ENCODE peak calls at places on chromosome 22, in nine cellular contexts. P, A, L, R, W, I, M, D and X are unnamed samples.

GRCh38 chr22:35384567-35384966 is 3.7 kb downstream of the HMOX1 start:
- DNase-seq in P (no peak), A (no peak), L (no peak), R (no peak), W (peak), I (no peak), M (no peak), D (no peak), X (no peak)

GRCh38 chr22:22408731-22409696 is 99.5 kb downstream of the ZNF280B start:
- DNase-seq in P (peak), A (peak), L (no peak), R (no peak), W (no peak), I (no peak), M (peak), D (peak), X (no peak)

GRCh38 chr22:36110306-36110791 is 50.2 kb downstream of the APOL3 start:
- DNase-seq in P (no peak), A (no peak), L (no peak), R (no peak), W (no peak), I (no peak), M (no peak), D (no peak), X (no peak)

GRCh38 chr22:25419247-25420113 is 145.0 kb upstream of the GRK3 start:
- DNase-seq in P (peak), A (no peak), L (peak), R (no peak), W (no peak), I (no peak), M (no peak), D (no peak), X (no peak)

GRCh38 chr22:33666661-33667619 is 253.3 kb downstream of the LARGE1 start:
- DNase-seq in P (no peak), A (no peak), L (peak), R (no peak), W (no peak), I (no peak), M (no peak), D (no peak), X (no peak)

GRCh38 chr22:36617694-36618522 is 85.6 kb downstream of the CACNG2 start:
- DNase-seq in P (no peak), A (no peak), L (no peak), R (no peak), W (no peak), I (no peak), M (no peak), D (no peak), X (no peak)

GRCh38 chr22:36305813-36306212 is 52.9 kb downstream of the APOL1 start:
- DNase-seq in P (no peak), A (no peak), L (no peak), R (no peak), W (no peak), I (no peak), M (no peak), D (no peak), X (no peak)

GRCh38 chr22:43563571-43563970 is 151.8 kb downstream of the MPPED1 start:
- DNase-seq in P (no peak), A (no peak), L (no peak), R (no peak), W (no peak), I (no peak), M (no peak), D (no peak), X (no peak)

GRCh38 chr22:45917146-45917545 is 59.8 kb downstream of the WNT7B start:
- DNase-seq in P (no peak), A (no peak), L (no peak), R (no peak), W (no peak), I (no peak), M (no peak), D (no peak), X (no peak)

GRCh38 chr22:45878051-45878764 is 98.8 kb downstream of the WNT7B start:
- DNase-seq in P (no peak), A (peak), L (no peak), R (peak), W (peak), I (peak), M (no peak), D (no peak), X (peak)

GRCh38 chr22:27983361-27983791 is 64.3 kb upstream of the PITPNB start:
- DNase-seq in P (no peak), A (peak), L (no peak), R (no peak), W (peak), I (no peak), M (no peak), D (no peak), X (peak)

GRCh38 chr22:23072911-23073491 is 2.7 kb downstream of the GNAZ start:
- DNase-seq in P (peak), A (peak), L (no peak), R (no peak), W (peak), I (peak), M (no peak), D (peak), X (peak)

GRCh38 chr22:23168381-23169031 is 11.8 kb upstream of the BCR start:
- DNase-seq in P (no peak), A (no peak), L (no peak), R (no peak), W (peak), I (no peak), M (no peak), D (no peak), X (peak)

GRCh38 chr22:41525450-41526225 is 18.6 kb downstream of the POLR3H start:
- DNase-seq in P (no peak), A (no peak), L (no peak), R (no peak), W (peak), I (no peak), M (no peak), D (peak), X (no peak)

GRCh38 chr22:19419086-19419463 is 12.5 kb downstream of the HIRA start:
- DNase-seq in P (no peak), A (no peak), L (no peak), R (no peak), W (no peak), I (no peak), M (no peak), D (no peak), X (peak)

GRCh38 chr22:20456064-20456721 is 18.6 kb upstream of the SCARF2 start:
- DNase-seq in P (peak), A (peak), L (peak), R (no peak), W (peak), I (peak), M (peak), D (peak), X (peak)

GRCh38 chr22:36397081-36397766 is 9.5 kb upstream of the MYH9 start:
- DNase-seq in P (peak), A (no peak), L (no peak), R (no peak), W (peak), I (no peak), M (peak), D (peak), X (no peak)

GRCh38 chr22:47012589-47013365 is 250.3 kb downstream of the TBC1D22A start:
- DNase-seq in P (no peak), A (peak), L (no peak), R (no peak), W (peak), I (no peak), M (no peak), D (peak), X (no peak)

GRCh38 chr22:44486538-44486937 is 11.5 kb downstream of the RTL6 start:
- DNase-seq in P (no peak), A (no peak), L (no peak), R (no peak), W (peak), I (peak), M (peak), D (no peak), X (no peak)

GRCh38 chr22:17339095-17339693 is 30.1 kb upstream of the CECR2 start:
- DNase-seq in P (no peak), A (no peak), L (no peak), R (no peak), W (no peak), I (peak), M (no peak), D (peak), X (no peak)

GRCh38 chr22:37187891-37188761 is at the start of gene C1QTNF6:
- DNase-seq in P (peak), A (no peak), L (peak), R (no peak), W (peak), I (peak), M (no peak), D (peak), X (peak)

GRCh38 chr22:35728639-35729308 is 11.1 kb downstream of the APOL5 start:
- DNase-seq in P (no peak), A (no peak), L (peak), R (no peak), W (no peak), I (no peak), M (no peak), D (peak), X (no peak)

GRCh38 chr22:19779685-19780268 is 19.2 kb downstream of the TBX1 start:
- DNase-seq in P (no peak), A (no peak), L (no peak), R (no peak), W (peak), I (no peak), M (no peak), D (no peak), X (peak)

GRCh38 chr22:20940178-20940790 is 23.1 kb downstream of the CRKL start:
- DNase-seq in P (peak), A (no peak), L (no peak), R (no peak), W (no peak), I (no peak), M (no peak), D (no peak), X (no peak)

GRCh38 chr22:49052023-49052538 is 775.6 kb downstream of the BRD1 start:
- DNase-seq in P (no peak), A (no peak), L (peak), R (no peak), W (no peak), I (no peak), M (no peak), D (no peak), X (no peak)
- H3K4me3 ChIP-seq in P (peak), A (peak), L (peak), R (peak), W (peak), I (no peak), M (no peak), D (no peak), X (peak)

DNA sequence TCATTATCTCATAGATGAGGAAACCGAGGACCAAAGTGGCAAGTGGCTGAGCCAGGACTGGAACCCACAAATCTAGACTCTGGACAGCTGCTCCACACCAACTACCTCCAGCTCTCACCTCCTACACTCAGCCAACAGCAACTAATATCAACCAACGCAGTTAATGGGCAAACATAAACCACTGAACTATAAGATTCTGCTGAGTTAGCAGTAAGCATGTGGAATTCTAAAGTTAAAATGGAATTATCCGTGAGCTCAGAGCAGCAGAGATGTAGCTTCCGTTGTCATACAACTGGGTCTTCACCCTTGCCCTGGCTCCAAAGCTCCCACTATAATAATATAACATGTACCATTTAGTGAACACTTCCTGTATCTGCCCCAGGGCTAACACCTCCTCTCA is 27.1 kb downstream of the FAM227A start:
- DNase-seq in P (no peak), A (no peak), L (no peak), R (no peak), W (no peak), I (no peak), M (no peak), D (no peak), X (no peak)
- H3K4me3 ChIP-seq in P (no peak), A (no peak), L (no peak), R (no peak), W (no peak), I (no peak), M (no peak), D (no peak), X (no peak)

DNA sequence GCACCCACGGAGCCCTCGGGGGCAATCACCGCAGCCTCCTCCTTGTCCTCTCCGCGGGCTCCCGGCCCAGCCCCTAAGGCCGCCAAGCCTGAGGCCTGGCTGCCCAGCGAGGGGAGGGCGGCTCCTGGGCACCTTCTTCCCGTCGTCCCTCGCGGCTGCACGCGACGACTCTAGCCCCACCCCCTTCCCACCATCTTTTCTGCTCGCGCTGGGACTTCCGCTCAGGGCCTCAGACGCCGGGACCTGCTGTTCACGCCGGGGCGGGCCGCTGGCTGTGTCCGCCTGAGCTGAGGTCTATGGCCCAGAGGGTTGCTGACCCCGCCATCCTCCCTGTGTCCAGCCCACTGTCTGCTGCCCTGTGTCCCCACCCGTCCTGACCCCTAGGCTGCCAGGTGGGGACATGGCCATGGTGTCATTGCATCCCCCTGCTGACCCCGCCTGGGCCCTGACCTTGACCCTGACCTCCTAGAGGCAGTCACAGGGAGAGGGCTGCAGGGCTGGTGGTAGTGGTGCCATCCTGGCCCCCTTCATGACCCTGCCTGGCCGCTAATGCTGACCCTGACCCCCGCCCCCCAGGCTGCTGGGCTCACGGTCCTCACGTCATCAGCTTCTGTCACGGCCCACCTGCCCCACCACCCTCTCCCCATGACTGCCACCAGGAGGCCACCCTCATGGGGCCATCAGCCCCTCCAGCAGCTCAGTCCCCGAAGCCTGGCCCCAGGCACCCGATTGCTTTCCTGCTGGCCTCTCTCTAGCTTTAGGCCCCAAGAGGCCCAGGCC is 286.0 kb downstream of the BRD1 start:
- DNase-seq in P (no peak), A (peak), L (no peak), R (no peak), W (peak), I (no peak), M (no peak), D (no peak), X (peak)
- H3K4me3 ChIP-seq in P (no peak), A (no peak), L (no peak), R (no peak), W (no peak), I (no peak), M (no peak), D (no peak), X (no peak)

DNA sequence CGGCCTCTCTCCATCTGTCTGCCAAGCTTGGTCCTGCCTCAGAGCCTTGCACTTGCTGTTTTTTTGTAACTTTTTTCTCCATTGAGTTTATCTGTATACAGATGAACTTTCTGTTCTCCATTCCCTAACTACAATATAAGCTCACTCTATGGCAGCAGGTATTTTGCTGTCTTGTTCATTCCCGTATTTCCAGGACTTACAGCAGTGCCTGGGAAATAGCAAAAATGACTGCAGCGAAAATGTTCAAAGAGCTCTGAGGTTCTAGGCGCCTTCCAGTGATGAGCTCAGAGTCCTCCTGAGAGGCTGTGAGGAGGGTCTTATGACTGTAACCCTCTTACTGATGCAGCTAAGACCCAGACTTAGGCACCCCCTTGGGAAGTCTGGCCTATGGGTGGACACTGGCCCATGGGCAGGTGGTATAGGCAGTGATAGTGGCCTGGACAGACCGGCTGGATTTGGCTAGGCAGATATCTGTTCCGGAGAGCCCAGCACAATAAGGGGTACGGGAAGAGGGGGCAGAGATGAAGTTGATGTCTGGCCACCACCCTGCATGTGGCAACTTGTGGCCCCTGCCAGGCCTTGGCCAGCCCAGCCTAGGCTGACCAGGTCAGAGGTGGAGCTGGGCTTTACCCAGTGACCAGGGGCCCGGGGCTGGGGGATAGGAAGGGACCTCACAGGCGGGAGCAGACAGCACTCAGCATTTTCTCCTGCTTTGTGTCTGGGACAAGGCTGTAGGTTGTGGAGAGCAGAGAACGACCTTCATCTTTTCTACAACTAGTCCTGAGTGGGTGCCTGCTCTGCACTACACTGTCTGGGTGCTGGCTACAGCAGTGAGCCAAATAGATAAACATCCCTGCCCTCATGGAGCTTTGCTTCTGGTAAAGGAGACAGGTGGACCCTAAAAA is 4.6 kb downstream of the ATF4 start:
- DNase-seq in P (no peak), A (no peak), L (no peak), R (no peak), W (peak), I (no peak), M (no peak), D (no peak), X (no peak)
- H3K4me3 ChIP-seq in P (peak), A (no peak), L (no peak), R (no peak), W (no peak), I (no peak), M (no peak), D (no peak), X (no peak)

DNA sequence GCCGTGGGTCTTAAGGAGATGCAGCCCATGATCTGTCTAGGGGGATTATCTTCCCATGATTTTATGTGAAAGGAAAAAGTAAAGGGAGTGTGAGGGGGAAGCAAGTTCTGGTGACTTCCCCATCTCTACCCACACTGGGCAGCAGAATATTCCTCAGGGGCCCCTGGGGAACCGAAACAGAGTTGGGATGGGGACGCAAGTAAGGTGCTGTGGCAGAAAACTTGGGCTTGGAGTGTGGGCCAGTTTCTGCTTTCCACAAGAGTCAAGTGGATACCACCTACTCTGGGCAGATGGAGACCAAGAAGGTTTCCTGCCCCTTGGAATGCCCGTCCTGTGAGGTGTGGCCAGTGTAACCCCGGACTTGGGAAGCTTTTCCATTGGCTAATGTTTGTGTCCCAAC is 64.4 kb downstream of the SGSM3 start:
- DNase-seq in P (no peak), A (no peak), L (no peak), R (no peak), W (no peak), I (no peak), M (no peak), D (no peak), X (no peak)
- H3K4me3 ChIP-seq in P (no peak), A (no peak), L (no peak), R (no peak), W (no peak), I (no peak), M (no peak), D (no peak), X (no peak)

GRCh38 chr22:24189249-24190158 is 8.2 kb downstream of the SUSD2 start:
- DNase-seq in P (peak), A (peak), L (peak), R (peak), W (peak), I (peak), M (peak), D (peak), X (peak)
- H3K4me3 ChIP-seq in P (no peak), A (no peak), L (no peak), R (no peak), W (no peak), I (no peak), M (no peak), D (no peak), X (no peak)

DNA sequence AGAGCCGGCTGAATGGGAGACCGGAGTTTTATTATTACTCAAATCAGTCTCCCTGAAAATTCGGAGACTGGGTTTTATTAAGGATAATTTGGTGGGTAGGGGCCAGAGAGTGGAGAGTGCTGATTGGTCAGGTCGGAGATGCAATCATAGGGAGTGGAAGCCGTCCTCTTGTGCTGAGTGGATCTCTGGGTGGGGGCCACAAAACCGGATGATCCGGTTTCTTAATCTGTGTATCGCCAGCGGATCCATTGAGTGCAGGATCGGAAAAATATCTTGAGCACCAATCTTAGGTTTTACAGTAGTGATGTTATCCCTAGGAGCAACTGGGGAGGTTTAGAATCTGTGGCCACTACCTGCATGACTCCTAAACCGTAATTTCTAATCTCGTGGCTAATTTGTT is 886 bp upstream of the NIPSNAP1 start:
- DNase-seq in P (no peak), A (no peak), L (peak), R (no peak), W (no peak), I (no peak), M (no peak), D (peak), X (peak)
- H3K4me3 ChIP-seq in P (no peak), A (no peak), L (peak), R (no peak), W (peak), I (no peak), M (peak), D (no peak), X (peak)